ENCODE peak calls at places on chromosomes 1 and 21, in nine cellular contexts. D is IMR-90, O is tibial artery, P is transverse colon, M is ascending aorta, E is A549, C is kidney epithelial cell, R is fibroblast of mammary gland, T is MM.1S. I is an unnamed sample.
A peak's percentile ranks its signal among the peaks of the same experiment; 100 is the strongest.

GRCh38 chr21:42187976-42188653 is 30.8 kb upstream of the ABCG1 start:
- DNase-seq in D (no peak), O (peak; percentile 48), P (peak; percentile 61), M (peak; percentile 76), E (no peak), C (no peak), R (peak; percentile 32), T (peak; percentile 93), I (peak; percentile 32)

GRCh38 chr1:25996966-25997758 is 701 bp downstream of the PAFAH2 start:
- DNase-seq in D (peak; percentile 71), O (peak; percentile 73), P (peak; percentile 46), M (peak; percentile 68), E (no peak), C (no peak), R (peak; percentile 76), T (peak; percentile 65), I (peak; percentile 79)

GRCh38 chr21:46551636-46552241 is 53.1 kb downstream of the S100B start:
- DNase-seq in D (no peak), O (no peak), P (no peak), M (no peak), E (no peak), C (no peak), R (no peak), T (no peak), I (no peak)

GRCh38 chr1:191162762-191163161 is 685.1 kb upstream of the BRINP3 start:
- DNase-seq in D (no peak), O (no peak), P (no peak), M (no peak), E (no peak), C (no peak), R (no peak), T (no peak), I (no peak)

GRCh38 chr1:31416101-31416736 is 3.2 kb downstream of the SERINC2 start:
- DNase-seq in D (no peak), O (no peak), P (no peak), M (no peak), E (no peak), C (no peak), R (no peak), T (no peak), I (no peak)

GRCh38 chr1:68327414-68327813 is 95.1 kb upstream of the WLS start:
- DNase-seq in D (peak; percentile 27), O (no peak), P (no peak), M (no peak), E (no peak), C (no peak), R (peak; percentile 81), T (no peak), I (peak; percentile 29)

GRCh38 chr1:234776256-234776874 is 166.4 kb upstream of the IRF2BP2 start:
- DNase-seq in D (no peak), O (no peak), P (no peak), M (peak; percentile 64), E (no peak), C (no peak), R (no peak), T (no peak), I (no peak)

GRCh38 chr1:98693385-98693784 is 31.9 kb downstream of the SNX7 start:
- DNase-seq in D (no peak), O (no peak), P (no peak), M (no peak), E (no peak), C (no peak), R (no peak), T (no peak), I (no peak)

GRCh38 chr1:207298666-207299065 is 22.8 kb upstream of the CD55 start:
- DNase-seq in D (peak; percentile 36), O (no peak), P (no peak), M (no peak), E (no peak), C (peak; percentile 56), R (no peak), T (no peak), I (no peak)

GRCh38 chr1:168867941-168868634 is 139.1 kb upstream of the DPT start:
- DNase-seq in D (no peak), O (no peak), P (no peak), M (no peak), E (no peak), C (no peak), R (no peak), T (no peak), I (no peak)

GRCh38 chr1:230308039-230308438 is 118.1 kb downstream of the PGBD5 start:
- DNase-seq in D (peak; percentile 64), O (peak; percentile 35), P (peak; percentile 90), M (peak; percentile 78), E (peak; percentile 75), C (peak; percentile 87), R (peak; percentile 88), T (no peak), I (peak; percentile 88)

GRCh38 chr21:42315296-42315891 is at the start of gene TFF3:
- DNase-seq in D (no peak), O (no peak), P (peak; percentile 70), M (no peak), E (no peak), C (peak; percentile 58), R (no peak), T (no peak), I (no peak)

GRCh38 chr1:49229555-49229954 is 452.9 kb upstream of the BEND5 start:
- DNase-seq in D (no peak), O (no peak), P (no peak), M (no peak), E (no peak), C (peak; percentile 29), R (no peak), T (no peak), I (no peak)

GRCh38 chr1:44725309-44725698 is 5.7 kb downstream of the RNU5D-1 start:
- DNase-seq in D (no peak), O (no peak), P (no peak), M (no peak), E (no peak), C (no peak), R (no peak), T (no peak), I (no peak)

GRCh38 chr1:164726235-164726634 is 167.3 kb downstream of the PBX1 start:
- DNase-seq in D (peak; percentile 96), O (no peak), P (no peak), M (no peak), E (no peak), C (no peak), R (peak; percentile 96), T (no peak), I (peak; percentile 90)

GRCh38 chr1:233289676-233290075 is 5.8 kb downstream of the PCNX2 start:
- DNase-seq in D (no peak), O (no peak), P (no peak), M (no peak), E (no peak), C (no peak), R (no peak), T (no peak), I (no peak)

GRCh38 chr1:14521602-14522001 is 76.9 kb upstream of the KAZN start:
- DNase-seq in D (no peak), O (no peak), P (no peak), M (no peak), E (no peak), C (no peak), R (peak; percentile 85), T (no peak), I (peak; percentile 89)

GRCh38 chr1:114691061-114691460 is 4.3 kb downstream of the AMPD1 start:
- DNase-seq in D (no peak), O (no peak), P (no peak), M (no peak), E (no peak), C (no peak), R (no peak), T (no peak), I (no peak)

GRCh38 chr1:44717196-44717595 is 13.8 kb downstream of the RNU5D-1 start:
- DNase-seq in D (no peak), O (no peak), P (no peak), M (no peak), E (no peak), C (no peak), R (no peak), T (no peak), I (peak; percentile 21)

GRCh38 chr1:170927955-170928850 is 7.1 kb upstream of the MROH9 start:
- DNase-seq in D (no peak), O (no peak), P (no peak), M (no peak), E (no peak), C (no peak), R (peak; percentile 48), T (no peak), I (peak; percentile 56)

GRCh38 chr1:170929835-170930554 is 5.3 kb upstream of the MROH9 start:
- DNase-seq in D (peak; percentile 66), O (peak; percentile 24), P (no peak), M (no peak), E (peak; percentile 66), C (peak; percentile 18), R (peak; percentile 81), T (peak; percentile 82), I (peak; percentile 90)

GRCh38 chr1:170932236-170932635 is 3.1 kb upstream of the MROH9 start:
- DNase-seq in D (no peak), O (no peak), P (no peak), M (no peak), E (no peak), C (no peak), R (no peak), T (peak; percentile 92), I (no peak)

GRCh38 chr1:170929412-170929834 is 5.9 kb upstream of the MROH9 start:
- DNase-seq in D (peak; percentile 47), O (no peak), P (no peak), M (no peak), E (no peak), C (no peak), R (peak; percentile 65), T (no peak), I (peak; percentile 85)

GRCh38 chr1:170931650-170932049 is 3.7 kb upstream of the MROH9 start:
- DNase-seq in D (no peak), O (no peak), P (no peak), M (no peak), E (no peak), C (no peak), R (no peak), T (no peak), I (no peak)
- TF ChIP-seq CTCF in D (no peak), O (peak; percentile 10), P (no peak), M (no peak), E (no peak), C (no peak), R (no peak), T (peak; percentile 13), I (no peak)

GRCh38 chr1:172589553-172589952 is 56.6 kb downstream of the SUCO start:
- DNase-seq in D (no peak), O (no peak), P (no peak), M (no peak), E (no peak), C (no peak), R (no peak), T (no peak), I (no peak)
- H3K4me3 ChIP-seq in D (no peak overlapping the region), O (no peak overlapping the region), P (no peak overlapping the region), M (no peak overlapping the region), E (no peak overlapping the region), C (no peak overlapping the region), R (no peak overlapping the region), T (no peak overlapping the region), I (no peak overlapping the region)

GRCh38 chr1:204302769-204303168 is 57.0 kb downstream of the PLEKHA6 start:
- DNase-seq in D (no peak), O (no peak), P (no peak), M (no peak), E (no peak), C (no peak), R (no peak), T (no peak), I (no peak)
- TF ChIP-seq CTCF in D (no peak), O (no peak), P (no peak), M (no peak), E (peak; percentile 9), C (no peak), R (no peak), T (no peak), I (no peak)

GRCh38 chr1:182003025-182003725 is 58.3 kb downstream of the ZNF648 start:
- DNase-seq in D (no peak), O (no peak), P (no peak), M (no peak), E (no peak), C (no peak), R (no peak), T (no peak), I (no peak)
- H3K4me3 ChIP-seq in D (no peak overlapping the region), O (no peak overlapping the region), P (no peak overlapping the region), M (no peak overlapping the region), E (no peak overlapping the region), C (no peak overlapping the region), R (no peak overlapping the region), T (no peak overlapping the region), I (no peak overlapping the region)

I was measured in fibroblast of the aortic adventitia.